ENCODE peak calls at places on chromosome 18, in five cellular contexts. P, K, S, O and L are unnamed samples.

GRCh38 chr18:25284861-25285574 is 66.9 kb downstream of the ZNF521 start:
- DNase-seq in P (peak), K (peak), S (no peak), O (no peak), L (peak)

GRCh38 chr18:59980052-59980668 is 80.4 kb downstream of the PMAIP1 start:
- DNase-seq in P (no peak), K (no peak), S (no peak), O (no peak), L (no peak)

GRCh38 chr18:26470011-26470637 is 78.2 kb downstream of the KCTD1 start:
- DNase-seq in P (no peak), K (peak), S (no peak), O (no peak), L (no peak)

GRCh38 chr18:27860701-27861107 is 316.2 kb downstream of the CDH2 start:
- DNase-seq in P (peak), K (peak), S (no peak), O (no peak), L (peak)

GRCh38 chr18:9994701-9995100 is 80.9 kb downstream of the VAPA start:
- DNase-seq in P (no peak), K (no peak), S (no peak), O (no peak), L (no peak)

GRCh38 chr18:10149768-10150556 is 236.1 kb downstream of the VAPA start:
- DNase-seq in P (no peak), K (no peak), S (no peak), O (no peak), L (no peak)

GRCh38 chr18:72799106-72799505 is 68.7 kb downstream of the NETO1 start:
- DNase-seq in P (no peak), K (no peak), S (no peak), O (no peak), L (peak)

GRCh38 chr18:49628119-49628518 is 66.3 kb downstream of the LIPG start:
- DNase-seq in P (no peak), K (no peak), S (no peak), O (no peak), L (no peak)

GRCh38 chr18:62852851-62853250 is 137.5 kb downstream of the PHLPP1 start:
- DNase-seq in P (no peak), K (peak), S (no peak), O (no peak), L (no peak)

GRCh38 chr18:26480897-26481795 is 67.2 kb downstream of the KCTD1 start:
- DNase-seq in P (peak), K (peak), S (no peak), O (no peak), L (peak)

GRCh38 chr18:34219651-34220050 is 5.1 kb downstream of the NOL4 start:
- DNase-seq in P (no peak), K (no peak), S (no peak), O (no peak), L (no peak)

GRCh38 chr18:58638446-58638845 is 9.6 kb upstream of the ALPK2 start:
- DNase-seq in P (no peak), K (no peak), S (no peak), O (no peak), L (no peak)

GRCh38 chr18:1292167-1292566 is 387.5 kb downstream of the ADCYAP1 start:
- DNase-seq in P (no peak), K (no peak), S (no peak), O (no peak), L (no peak)

GRCh38 chr18:22174341-22175148 is 5.2 kb downstream of the GATA6 start:
- DNase-seq in P (no peak), K (no peak), S (no peak), O (no peak), L (no peak)

GRCh38 chr18:74928194-74928968 is 280.6 kb downstream of the PTGR3 start:
- DNase-seq in P (peak), K (no peak), S (no peak), O (no peak), L (no peak)

GRCh38 chr18:75244336-75244735 is 33.7 kb downstream of the TSHZ1 start:
- DNase-seq in P (peak), K (no peak), S (no peak), O (peak), L (no peak)

GRCh38 chr18:73724908-73725307 is 422.7 kb downstream of the FBXO15 start:
- DNase-seq in P (no peak), K (peak), S (no peak), O (no peak), L (no peak)

GRCh38 chr18:54766631-54767030 is 61.6 kb upstream of the RAB27B start:
- DNase-seq in P (no peak), K (no peak), S (no peak), O (no peak), L (no peak)

GRCh38 chr18:56475250-56475649 is 163.1 kb downstream of the TXNL1 start:
- DNase-seq in P (no peak), K (no peak), S (no peak), O (no peak), L (no peak)

GRCh38 chr18:9454061-9454703 is 21.1 kb upstream of the RALBP1 start:
- DNase-seq in P (no peak), K (peak), S (no peak), O (no peak), L (no peak)

GRCh38 chr18:28189400-28190239 is 12.7 kb upstream of the CDH2 start:
- DNase-seq in P (peak), K (peak), S (no peak), O (peak), L (peak)

GRCh38 chr18:8701546-8702118 is 3.7 kb upstream of the MTCL1 start:
- DNase-seq in P (no peak), K (peak), S (no peak), O (no peak), L (peak)

GRCh38 chr18:69326094-69326493 is 74.6 kb upstream of the DOK6 start:
- DNase-seq in P (no peak), K (no peak), S (no peak), O (no peak), L (no peak)

GRCh38 chr18:61086657-61087056 is 246.6 kb upstream of the CDH20 start:
- DNase-seq in P (no peak), K (no peak), S (no peak), O (no peak), L (no peak)

GRCh38 chr18:57497372-57498294 is 62.5 kb downstream of the ONECUT2 start:
- DNase-seq in P (no peak), K (peak), S (no peak), O (no peak), L (peak)

GRCh38 chr18:9387891-9388290 is 53.3 kb downstream of the TWSG1 start:
- DNase-seq in P (no peak), K (no peak), S (no peak), O (no peak), L (no peak)

GRCh38 chr18:49227456-49227855 is 233.0 kb downstream of the DYM start:
- DNase-seq in P (no peak), K (no peak), S (no peak), O (no peak), L (no peak)

GRCh38 chr18:8623549-8624106 is 14.4 kb downstream of the RAB12 start:
- DNase-seq in P (no peak), K (no peak), S (no peak), O (no peak), L (peak)

GRCh38 chr18:74501386-74501785 is 5.2 kb downstream of the CNDP2 start:
- DNase-seq in P (peak), K (no peak), S (no peak), O (no peak), L (no peak)

GRCh38 chr18:20971886-20972267 is 139.7 kb downstream of the ROCK1 start:
- DNase-seq in P (peak), K (peak), S (no peak), O (no peak), L (peak)

GRCh38 chr18:39455300-39455699 is 1889.7 kb upstream of the CELF4 start:
- DNase-seq in P (no peak), K (peak), S (no peak), O (no peak), L (peak)

GRCh38 chr18:36934884-36935283 is 106.0 kb downstream of the KIAA1328 start:
- DNase-seq in P (no peak), K (peak), S (no peak), O (no peak), L (peak)

GRCh38 chr18:76491436-76491800 is 3.6 kb downstream of the ZNF516 start:
- DNase-seq in P (peak), K (peak), S (peak), O (peak), L (peak)

GRCh38 chr18:76491801-76492668 is 3.0 kb downstream of the ZNF516 start:
- DNase-seq in P (peak), K (peak), S (peak), O (peak), L (peak)

GRCh38 chr18:76489081-76489480 is 6.0 kb downstream of the ZNF516 start:
- DNase-seq in P (no peak), K (peak), S (no peak), O (no peak), L (no peak)

GRCh38 chr18:76490040-76490439 is 5.0 kb downstream of the ZNF516 start:
- DNase-seq in P (no peak), K (no peak), S (no peak), O (no peak), L (no peak)

DNA sequence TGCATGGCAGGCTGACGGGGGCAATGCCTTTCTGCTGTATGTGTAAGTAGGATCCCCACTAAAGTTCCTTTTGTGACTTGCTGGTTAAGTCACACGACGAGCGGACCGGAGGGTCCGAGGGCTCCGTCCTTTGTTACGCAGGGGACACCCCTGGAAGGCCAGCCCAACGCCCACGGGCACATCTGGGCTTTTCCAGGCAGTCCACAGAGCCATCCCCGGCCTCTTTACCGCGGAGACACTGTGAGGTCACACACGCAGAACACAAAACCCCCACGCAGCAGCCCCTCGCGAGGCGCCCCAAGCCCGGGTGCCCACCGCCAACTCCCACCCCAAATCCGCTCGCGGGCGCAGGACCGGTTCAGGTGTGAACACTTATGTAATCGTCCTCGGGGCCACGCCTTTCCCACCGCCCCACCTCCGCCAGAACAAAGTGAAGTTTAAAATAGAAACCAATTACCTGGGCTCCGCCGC is 4.3 kb downstream of the ZNF516 start:
- DNase-seq in P (peak), K (peak), S (no peak), O (no peak), L (peak)
- H2BK120ac ChIP-seq in P (peak), K (no peak), S (peak), O (no peak), L (no peak)

GRCh38 chr18:2978208-2978607 is 34.7 kb downstream of the LPIN2 start:
- DNase-seq in P (no peak), K (no peak), S (no peak), O (no peak), L (no peak)

GRCh38 chr18:2978626-2979025 is 34.3 kb downstream of the LPIN2 start:
- DNase-seq in P (no peak), K (peak), S (no peak), O (no peak), L (peak)

GRCh38 chr18:2979871-2980606 is 32.9 kb downstream of the LPIN2 start:
- DNase-seq in P (no peak), K (no peak), S (no peak), O (no peak), L (no peak)

GRCh38 chr18:2980607-2980923 is 32.4 kb downstream of the LPIN2 start:
- DNase-seq in P (no peak), K (no peak), S (no peak), O (no peak), L (no peak)

DNA sequence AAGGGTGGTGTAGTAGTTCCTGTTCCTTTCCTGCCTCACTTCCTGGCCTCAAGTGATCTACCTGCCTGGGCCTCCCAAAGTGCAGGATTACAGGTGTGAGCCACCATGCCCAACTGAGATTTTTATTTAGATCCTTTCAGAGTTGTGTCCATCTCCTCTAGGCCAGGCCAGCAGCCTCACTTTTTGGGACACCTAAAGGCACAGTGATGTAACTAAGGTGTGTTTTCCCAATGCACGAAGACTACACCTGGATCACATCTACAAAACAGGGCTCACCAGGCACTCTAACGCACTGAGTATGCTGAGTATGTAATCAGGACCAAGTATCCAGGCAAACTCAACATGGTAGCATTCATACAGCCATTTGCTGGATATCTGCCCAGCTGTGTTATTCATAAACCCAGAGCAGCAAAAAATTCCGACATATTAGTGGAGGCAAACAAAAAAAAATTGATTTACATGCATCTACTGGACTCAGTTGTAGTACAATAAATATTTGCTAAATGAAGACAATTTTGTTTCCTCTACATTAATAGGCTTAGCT is 33.8 kb downstream of the LPIN2 start:
- DNase-seq in P (no peak), K (peak), S (no peak), O (no peak), L (no peak)
- H3K4me2 ChIP-seq in P (no peak), K (peak), S (no peak), O (no peak), L (no peak)

DNA sequence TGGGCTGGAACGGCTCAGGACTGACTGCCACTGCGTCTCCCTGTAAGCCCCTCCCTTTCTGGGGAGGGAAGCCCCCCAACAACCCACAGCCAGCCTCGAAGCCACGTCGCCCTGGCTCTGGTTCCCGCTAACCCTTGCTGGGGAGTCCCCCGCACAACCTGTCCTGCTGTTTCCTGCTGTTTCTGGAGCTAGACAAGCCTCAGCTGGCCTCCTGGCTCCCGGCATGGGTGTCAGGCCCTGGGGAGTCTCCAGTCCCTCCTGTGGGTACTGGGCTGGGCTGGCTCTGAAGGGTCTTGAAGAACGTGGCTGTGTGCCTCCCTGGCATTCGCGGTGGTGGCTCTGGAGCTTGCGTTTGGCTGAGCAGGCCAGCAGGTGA is 20.9 kb downstream of the NFATC1 start:
- DNase-seq in P (no peak), K (no peak), S (no peak), O (no peak), L (no peak)
- H2BK120ac ChIP-seq in P (no peak), K (no peak), S (no peak), O (no peak), L (no peak)

GRCh38 chr18:6750411-6750810 is 20.9 kb downstream of the ARHGAP28 start:
- DNase-seq in P (no peak), K (no peak), S (no peak), O (no peak), L (no peak)

GRCh38 chr18:6748241-6748640 is 18.7 kb downstream of the ARHGAP28 start:
- DNase-seq in P (no peak), K (no peak), S (no peak), O (no peak), L (no peak)

GRCh38 chr18:6751207-6751606 is 21.7 kb downstream of the ARHGAP28 start:
- DNase-seq in P (no peak), K (no peak), S (no peak), O (no peak), L (no peak)

GRCh38 chr18:6755107-6755506 is 25.6 kb downstream of the ARHGAP28 start:
- DNase-seq in P (no peak), K (peak), S (no peak), O (no peak), L (peak)

GRCh38 chr18:6752200-6752873 is 22.8 kb downstream of the ARHGAP28 start:
- DNase-seq in P (peak), K (peak), S (peak), O (peak), L (peak)
- H3K4me2 ChIP-seq in P (no peak), K (peak), S (no peak), O (peak), L (no peak)

DNA sequence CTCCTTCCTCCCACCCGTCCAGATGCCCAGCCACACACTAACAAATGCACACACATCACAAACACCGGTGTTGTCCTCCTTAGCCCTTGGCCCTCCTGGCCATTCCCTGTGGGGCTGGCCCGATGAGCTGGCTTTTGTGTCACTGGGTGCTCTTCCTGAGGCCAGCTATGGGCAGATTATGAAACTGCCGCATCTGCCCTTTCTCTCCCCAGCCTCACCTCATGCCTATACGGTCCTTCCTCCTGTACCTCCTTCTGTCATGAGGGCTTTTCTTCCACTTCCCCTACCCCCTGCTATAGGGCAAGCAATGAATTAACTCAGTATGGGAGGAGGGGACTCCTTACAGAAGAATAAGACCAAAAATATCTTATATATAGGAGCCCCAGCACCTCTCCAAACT is 10.3 kb upstream of the INO80C start:
- DNase-seq in P (no peak), K (no peak), S (no peak), O (no peak), L (no peak)
- H2BK120ac ChIP-seq in P (no peak), K (no peak), S (no peak), O (no peak), L (no peak)

DNA sequence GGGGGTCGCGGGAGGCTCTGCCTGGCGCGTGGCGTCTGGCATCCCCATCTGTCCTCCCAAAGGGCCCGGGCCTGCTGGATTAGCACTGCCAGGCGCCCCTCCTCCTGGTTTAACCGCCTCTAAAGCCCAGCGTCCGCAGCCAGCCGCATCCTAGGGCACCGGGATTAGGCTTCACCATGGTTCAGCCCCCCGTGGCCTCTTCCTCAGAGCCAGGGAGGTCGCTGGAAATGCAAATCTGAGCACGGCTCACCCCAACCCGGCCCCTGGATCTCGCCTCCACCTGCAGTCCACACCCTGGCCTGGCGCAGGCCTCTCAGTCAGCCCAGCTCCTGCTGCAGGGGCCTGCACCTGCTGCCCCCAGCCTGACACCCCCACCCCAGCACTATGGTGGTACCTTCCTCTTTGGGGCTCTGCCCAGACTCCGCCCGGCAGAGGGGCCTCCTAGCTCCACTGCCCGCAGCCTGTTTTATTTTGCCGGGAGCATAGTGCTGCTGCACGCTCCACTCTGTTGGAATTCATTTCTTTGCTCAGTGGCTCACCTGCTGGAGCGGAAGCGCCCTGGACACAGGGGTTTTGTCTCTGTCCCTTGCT is 13.2 kb downstream of the PRELID3A start:
- DNase-seq in P (peak), K (no peak), S (peak), O (peak), L (no peak)
- H3K4me2 ChIP-seq in P (no peak), K (no peak), S (peak), O (peak), L (peak)